ENCODE peak calls at places on chromosomes 3 and 15, in five cellular contexts. Y is fibroblast of pulmonary artery, S is neural crest cell, B is GM12865, X is cardiac fibroblast. L is an unnamed sample.

GRCh38 chr3:29324180-29324651 is 43.3 kb downstream of the RBMS3 start:
- DNase-seq in S (no peak), X (peak), B (peak), Y (peak), L (peak)

GRCh38 chr3:151067158-151067557 is 18.3 kb upstream of the MED12L start:
- DNase-seq in S (no peak), X (no peak), Y (peak), B (peak), L (no peak)

GRCh38 chr3:108118038-108118727 is 27.4 kb upstream of the CD47 start:
- DNase-seq in S (no peak), B (no peak), Y (no peak), X (no peak), L (no peak)

GRCh38 chr15:90115783-90116182 is 13.5 kb upstream of the IDH2 start:
- DNase-seq in S (no peak), X (no peak), Y (no peak), B (no peak), L (no peak)

GRCh38 chr15:25717861-25718504 is 145.1 kb downstream of the ATP10A start:
- DNase-seq in X (no peak), Y (no peak), S (no peak), B (no peak), L (no peak)

GRCh38 chr3:147404800-147405551 is 1.4 kb downstream of the ZIC4 start:
- DNase-seq in S (peak), X (no peak), Y (no peak), B (no peak), L (no peak)

GRCh38 chr3:57141719-57142118 is 23.4 kb downstream of the IL17RD start:
- DNase-seq in S (no peak), X (no peak), B (no peak), Y (no peak), L (no peak)

GRCh38 chr3:135020181-135020580 is 225.1 kb downstream of the EPHB1 start:
- DNase-seq in X (no peak), Y (no peak), S (no peak), B (no peak), L (no peak)

GRCh38 chr3:74415731-74416130 is 198.7 kb downstream of the CNTN3 start:
- DNase-seq in X (no peak), B (no peak), S (no peak), Y (no peak), L (no peak)

GRCh38 chr3:104750581-104750980 is 616.1 kb upstream of the ALCAM start:
- DNase-seq in Y (no peak), S (no peak), B (no peak), X (no peak), L (no peak)

GRCh38 chr3:100073555-100074307 is 40.6 kb downstream of the FILIP1L start:
- DNase-seq in X (peak), B (peak), S (peak), Y (peak), L (peak)

GRCh38 chr3:118688396-118688884 is 346.2 kb downstream of the IGSF11 start:
- DNase-seq in X (no peak), S (no peak), Y (no peak), B (no peak), L (no peak)

GRCh38 chr3:110495201-110495927 is 576.3 kb upstream of the NECTIN3 start:
- DNase-seq in B (no peak), X (no peak), S (no peak), Y (no peak), L (no peak)

GRCh38 chr15:51649659-51650521 is 27.3 kb upstream of the DMXL2 start:
- DNase-seq in S (peak), Y (peak), B (peak), X (peak), L (peak)

GRCh38 chr15:74835312-74835823 is 7.6 kb downstream of the ULK3 start:
- DNase-seq in B (peak), X (peak), Y (peak), S (peak), L (peak)
- TF ChIP-seq CTCF in B (peak), X (peak), Y (peak), S (peak), L (peak)

DNA sequence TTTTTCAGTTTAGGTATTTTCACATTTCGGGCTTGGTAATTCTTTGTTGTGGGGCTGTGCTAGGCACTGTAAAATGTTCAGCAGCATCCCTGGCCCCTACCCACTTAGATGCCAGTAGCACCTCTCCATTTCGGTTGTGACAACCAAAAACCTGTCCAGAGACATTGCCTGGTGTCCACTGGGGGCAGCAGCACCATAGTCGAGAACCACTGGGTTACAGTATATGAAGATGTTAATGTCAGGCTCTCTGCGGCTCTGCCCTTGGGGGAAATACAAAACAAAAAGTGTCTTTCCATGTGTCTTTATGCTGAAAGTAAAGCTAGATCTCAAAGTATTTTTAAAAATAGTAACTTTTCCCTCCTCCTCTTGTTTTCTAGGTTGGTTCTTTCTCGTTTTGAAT is 177.2 kb downstream of the ITPR1 start:
- DNase-seq in Y (peak), S (no peak), X (peak), B (peak), L (peak)
- TF ChIP-seq CTCF in Y (peak), S (peak), X (peak), B (peak), L (peak)

DNA sequence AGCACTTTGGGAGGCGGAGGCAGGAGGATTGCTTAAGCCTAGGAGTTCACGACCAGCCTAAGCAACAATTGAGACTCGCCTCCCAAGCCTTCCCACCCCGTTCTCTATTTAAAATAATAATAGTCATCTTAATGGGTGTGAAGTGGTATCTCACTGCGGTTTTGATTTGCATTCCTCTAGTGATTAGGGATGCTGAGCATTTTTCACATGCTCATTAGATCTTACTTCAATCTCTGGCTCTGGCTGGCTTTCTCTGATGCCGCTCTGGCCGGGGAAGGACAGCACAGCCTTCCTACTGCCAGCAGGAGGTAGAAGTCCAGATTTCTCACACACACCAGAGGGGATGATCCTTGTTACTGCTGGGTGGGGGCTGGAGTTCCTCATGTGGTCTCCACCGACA is 7.4 kb upstream of the EIF4A2 start:
- DNase-seq in B (no peak), X (no peak), Y (peak), S (no peak), L (no peak)
- TF ChIP-seq CTCF in B (no peak), X (no peak), Y (peak), S (no peak), L (no peak)

GRCh38 chr15:63945838-63946298 is 100.4 kb downstream of the DAPK2 start:
- DNase-seq in Y (no peak), S (no peak), X (no peak), B (no peak), L (no peak)
- TF ChIP-seq CTCF in Y (no peak), S (no peak), X (no peak), B (no peak), L (no peak)

GRCh38 chr3:8500208-8500961 is 1.2 kb upstream of the LMCD1 start:
- DNase-seq in X (no peak), S (peak), Y (peak), B (no peak), L (no peak)
- TF ChIP-seq CTCF in X (no peak), S (no peak), Y (no peak), B (no peak), L (no peak)

GRCh38 chr3:196632033-196632751 is 7.3 kb upstream of the NRROS start:
- DNase-seq in Y (peak), S (peak), B (peak), X (peak), L (peak)
- TF ChIP-seq CTCF in Y (peak), S (no peak), B (peak), X (peak), L (no peak)

GRCh38 chr3:127375151-127375937 is 87.5 kb upstream of the PRR20G start:
- DNase-seq in S (no peak), X (no peak), Y (no peak), B (no peak), L (no peak)

GRCh38 chr3:127371338-127371737 is 83.5 kb upstream of the PRR20G start:
- DNase-seq in S (no peak), X (no peak), Y (no peak), B (no peak), L (no peak)

GRCh38 chr3:127371846-127372245 is 84.0 kb upstream of the PRR20G start:
- DNase-seq in S (no peak), X (no peak), Y (no peak), B (no peak), L (no peak)

GRCh38 chr3:127374626-127375010 is 86.8 kb upstream of the PRR20G start:
- DNase-seq in Y (no peak), S (no peak), B (no peak), X (no peak), L (no peak)

DNA sequence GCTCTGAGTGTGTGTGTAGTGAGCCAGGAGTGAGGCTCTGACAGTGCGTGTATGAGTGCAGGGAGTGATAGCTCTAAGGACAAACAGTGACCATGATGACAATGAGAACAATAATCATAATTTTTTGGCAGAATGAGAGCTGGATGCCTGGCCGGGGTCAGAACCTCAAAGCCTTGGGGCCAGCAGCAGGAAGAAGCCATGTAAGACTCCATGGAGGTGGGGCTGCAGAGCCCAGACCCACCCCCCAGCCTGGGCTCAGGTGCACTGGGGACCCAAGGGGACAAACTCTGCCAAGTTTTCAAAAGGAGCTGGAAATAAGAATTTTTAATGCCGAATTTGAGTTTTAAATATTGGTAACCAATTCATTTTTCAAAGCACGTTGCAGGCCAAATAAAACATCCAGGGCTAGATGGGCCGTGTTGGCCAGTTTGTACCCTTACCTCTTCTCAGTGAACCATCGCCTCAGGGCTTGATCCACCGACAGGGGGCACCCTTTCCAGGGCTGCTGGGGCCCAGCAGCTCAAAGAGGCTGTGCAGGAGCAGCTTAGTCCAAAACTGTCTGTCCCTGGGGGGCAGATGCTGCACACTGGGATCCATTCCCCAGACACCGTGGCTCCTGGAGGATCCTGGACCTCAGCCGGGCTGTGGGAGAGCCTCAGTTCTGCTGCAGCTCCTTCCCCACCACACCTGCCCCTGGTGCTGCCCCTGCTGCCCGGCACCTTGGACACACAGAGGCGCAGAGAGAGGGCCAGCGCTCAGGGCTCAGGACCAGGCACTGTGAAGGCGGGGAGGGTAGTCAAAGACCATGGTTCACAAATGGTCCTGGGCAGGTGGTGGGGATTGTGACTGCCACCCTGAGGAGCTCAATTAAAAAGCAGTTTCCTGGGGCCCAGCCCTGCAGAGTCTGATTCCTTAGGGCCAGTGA is 86.1 kb upstream of the PRR20G start:
- DNase-seq in B (peak), X (peak), Y (peak), S (peak), L (peak)
- TF ChIP-seq CTCF in B (peak), X (peak), Y (peak), S (peak), L (peak)

L was measured in endothelial cell.